ENCODE peak calls at places on chromosome 18, in eight cellular contexts. D is Caki2, B is renal cortical epithelial cell, I is EH, H is ELR, S is aorta, R is skeletal muscle cell, O is GM20000. E is an unnamed sample.

GRCh38 chr18:77071711-77072292 is 60.8 kb downstream of the MBP start:
- DNase-seq in S (peak), B (no peak), I (peak), H (peak), D (peak), R (peak), O (no peak), E (no peak)

GRCh38 chr18:5285326-5285725 is 10.2 kb downstream of the ZBTB14 start:
- DNase-seq in D (no peak), R (peak), O (no peak), H (no peak), S (no peak), B (no peak), I (no peak), E (no peak)

GRCh38 chr18:26804474-26804873 is 61.0 kb downstream of the AQP4 start:
- DNase-seq in D (no peak), I (no peak), B (no peak), H (no peak), S (no peak), R (no peak), O (no peak), E (no peak)

GRCh38 chr18:8814206-8814605 is 108.8 kb downstream of the MTCL1 start:
- DNase-seq in H (peak), S (no peak), R (no peak), B (peak), I (peak), D (no peak), O (no peak), E (peak)

GRCh38 chr18:68362907-68363306 is 352.0 kb downstream of the TMX3 start:
- DNase-seq in O (no peak), B (no peak), I (no peak), D (no peak), R (no peak), S (no peak), H (no peak), E (no peak)

GRCh38 chr18:44731866-44732555 is 51.3 kb downstream of the SETBP1 start:
- DNase-seq in O (peak), R (no peak), H (no peak), I (peak), B (no peak), D (no peak), S (no peak), E (no peak)

GRCh38 chr18:10304853-10305252 is 149.6 kb upstream of the APCDD1 start:
- DNase-seq in R (peak), I (peak), B (peak), H (peak), D (no peak), S (no peak), O (no peak), E (no peak)

GRCh38 chr18:77230645-77231044 is 19.0 kb upstream of the GALR1 start:
- DNase-seq in R (no peak), H (no peak), O (no peak), S (no peak), B (no peak), I (no peak), D (no peak), E (no peak)

GRCh38 chr18:49677762-49678398 is 116.0 kb downstream of the LIPG start:
- DNase-seq in D (no peak), R (no peak), O (no peak), H (no peak), S (no peak), B (no peak), I (no peak), E (no peak)

GRCh38 chr18:75322206-75322605 is 105.3 kb downstream of the SMIM21 start:
- DNase-seq in D (no peak), S (no peak), O (no peak), H (no peak), R (no peak), B (no peak), I (no peak), E (no peak)

GRCh38 chr18:48994044-48994651 is 43.4 kb upstream of the SMAD7 start:
- DNase-seq in D (peak), R (peak), H (peak), B (peak), O (no peak), S (no peak), I (peak), E (peak)

GRCh38 chr18:27223570-27224340 is 38.6 kb upstream of the CHST9 start:
- DNase-seq in S (no peak), I (no peak), D (no peak), R (no peak), B (peak), H (no peak), O (no peak), E (no peak)

GRCh38 chr18:58893388-58894099 is 28.9 kb downstream of the ZNF532 start:
- DNase-seq in O (no peak), R (no peak), H (peak), S (no peak), D (peak), I (peak), B (peak), E (peak)

GRCh38 chr18:53795610-53796009 is 428.9 kb downstream of the MBD2 start:
- DNase-seq in S (no peak), I (no peak), D (no peak), B (no peak), H (no peak), O (no peak), R (no peak), E (no peak)

GRCh38 chr18:3794537-3795348 is 344.8 kb downstream of the TGIF1 start:
- DNase-seq in B (peak), R (peak), I (peak), H (peak), O (no peak), S (no peak), D (no peak), E (peak)

GRCh38 chr18:80046961-80047541 is 12.8 kb downstream of the RBFA start:
- DNase-seq in S (no peak), I (no peak), O (no peak), H (no peak), D (no peak), B (no peak), R (no peak), E (no peak)

GRCh38 chr18:1846640-1847039 is 724.7 kb downstream of the METTL4 start:
- DNase-seq in B (peak), R (no peak), D (no peak), H (peak), O (no peak), I (no peak), S (no peak), E (peak)

GRCh38 chr18:53911200-53911599 is 313.3 kb downstream of the MBD2 start:
- DNase-seq in B (no peak), O (no peak), I (no peak), S (no peak), H (no peak), D (no peak), R (no peak), E (no peak)

GRCh38 chr18:63878343-63878742 is 9.2 kb upstream of the SERPINB2 start:
- DNase-seq in R (no peak), S (no peak), O (no peak), H (no peak), B (peak), I (peak), D (no peak), E (no peak)

GRCh38 chr18:13800505-13801259 is 23.3 kb upstream of the MC5R start:
- DNase-seq in H (peak), R (no peak), D (peak), S (peak), I (peak), O (peak), B (peak), E (no peak)

GRCh38 chr18:30280861-30281470 is 761.6 kb downstream of the DSC3 start:
- DNase-seq in O (no peak), H (peak), I (peak), B (peak), S (no peak), R (peak), D (peak), E (peak)

GRCh38 chr18:77857926-77858325 is 608.3 kb downstream of the GALR1 start:
- DNase-seq in R (no peak), D (no peak), B (no peak), O (no peak), H (no peak), S (no peak), I (no peak), E (no peak)

GRCh38 chr18:61308795-61309393 is 24.3 kb upstream of the CDH20 start:
- DNase-seq in B (no peak), H (peak), R (no peak), S (no peak), I (peak), O (no peak), D (no peak), E (no peak)

GRCh38 chr18:1232867-1233266 is 328.2 kb downstream of the ADCYAP1 start:
- DNase-seq in B (no peak), H (no peak), R (no peak), O (no peak), D (no peak), S (no peak), I (no peak), E (no peak)

GRCh38 chr18:79512461-79513380 is 117.0 kb downstream of the NFATC1 start:
- DNase-seq in S (peak), B (no peak), I (no peak), H (no peak), D (no peak), R (no peak), O (no peak), E (no peak)

GRCh38 chr18:31233550-31234306 is 71.1 kb upstream of the DSC1 start:
- DNase-seq in B (peak), O (no peak), I (no peak), S (no peak), R (no peak), D (peak), H (no peak), E (no peak)

GRCh38 chr18:32257073-32257780 is 67.4 kb downstream of the MEP1B start:
- DNase-seq in S (no peak), H (no peak), I (no peak), R (no peak), O (no peak), D (no peak), B (peak), E (no peak)

GRCh38 chr18:62814114-62814759 is 98.9 kb downstream of the PHLPP1 start:
- DNase-seq in O (no peak), H (no peak), B (no peak), D (no peak), S (no peak), I (peak), R (no peak), E (no peak)

GRCh38 chr18:25621144-25621543 is 269.2 kb upstream of the ZNF521 start:
- DNase-seq in B (no peak), R (no peak), I (no peak), D (no peak), O (no peak), S (no peak), H (peak), E (no peak)

GRCh38 chr18:6159426-6159825 is 255.3 kb downstream of the L3MBTL4 start:
- DNase-seq in D (no peak), R (no peak), O (no peak), I (no peak), H (no peak), S (no peak), B (no peak), E (no peak)

GRCh38 chr18:31741096-31741735 is 19.5 kb downstream of the SLC25A52 start:
- DNase-seq in S (no peak), I (peak), D (no peak), O (no peak), H (peak), R (no peak), B (peak), E (no peak)

GRCh38 chr18:12159446-12159845 is 65.8 kb downstream of the ANKRD62 start:
- DNase-seq in O (no peak), R (no peak), B (peak), D (peak), S (no peak), H (peak), I (peak), E (peak)

GRCh38 chr18:25164211-25164836 is 187.6 kb downstream of the ZNF521 start:
- DNase-seq in O (peak), D (no peak), B (peak), I (no peak), S (no peak), H (no peak), R (no peak), E (no peak)

GRCh38 chr18:22560797-22561196 is 143.1 kb upstream of the CTAGE1 start:
- DNase-seq in R (no peak), B (no peak), O (no peak), H (no peak), S (no peak), I (no peak), D (no peak), E (no peak)

GRCh38 chr18:75124967-75125358 is 84.0 kb downstream of the PTGR3 start:
- DNase-seq in R (no peak), I (no peak), S (no peak), H (no peak), O (no peak), B (no peak), D (no peak), E (no peak)

GRCh38 chr18:35064291-35064690 is 23.1 kb downstream of the MAPRE2 start:
- DNase-seq in I (no peak), D (no peak), R (no peak), B (no peak), S (no peak), H (no peak), O (no peak), E (no peak)

GRCh38 chr18:79964330-79965118 is at the start of gene HSBP1L1:
- DNase-seq in B (peak), D (peak), R (no peak), I (peak), S (peak), O (peak), H (peak), E (no peak)

GRCh38 chr18:9944805-9945204 is 31.0 kb downstream of the VAPA start:
- DNase-seq in R (no peak), D (no peak), S (no peak), B (no peak), O (no peak), H (no peak), I (no peak), E (no peak)

GRCh38 chr18:77705301-77705700 is 455.7 kb downstream of the GALR1 start:
- DNase-seq in O (no peak), I (no peak), H (no peak), S (no peak), B (no peak), R (no peak), D (no peak), E (no peak)

GRCh38 chr18:21109936-21110666 is 1.5 kb downstream of the ROCK1 start:
- DNase-seq in B (no peak), S (no peak), R (no peak), D (no peak), H (peak), I (peak), O (no peak), E (no peak)

E was measured in kidney epithelial cell.